ENCODE peak calls at places on chromosomes 13 and 19, in four cellular contexts. C is tibial artery, R is PC-3, E is heart right ventricle. K is an unnamed sample.

GRCh38 chr13:26202365-26202972 is 19.6 kb downstream of the RNF6 start:
- DNase-seq in C (no peak), R (no peak), E (no peak), K (no peak)

GRCh38 chr13:30616927-30617314 is 799 bp upstream of the USPL1 start:
- DNase-seq in C (peak), R (peak), E (no peak), K (peak)

GRCh38 chr13:53126803-53127202 is 98.2 kb downstream of the OLFM4 start:
- DNase-seq in C (peak), R (no peak), E (no peak), K (no peak)

GRCh38 chr19:6125571-6125989 is 9.9 kb upstream of the ACSBG2 start:
- DNase-seq in C (peak), R (peak), E (no peak), K (no peak)

GRCh38 chr13:40920826-40921225 is 98.3 kb downstream of the ELF1 start:
- DNase-seq in C (no peak), R (peak), E (no peak), K (no peak)

GRCh38 chr19:27392027-27392632 is 1820.8 kb downstream of the UQCRFS1 start:
- DNase-seq in C (no peak), R (no peak), E (no peak), K (no peak)

GRCh38 chr19:37333457-37333856 is 37.4 kb upstream of the ZNF527 start:
- DNase-seq in C (no peak), R (peak), E (no peak), K (no peak)

GRCh38 chr19:46860846-46861690 is at the start of gene ARHGAP35:
- DNase-seq in C (peak), R (peak), E (peak), K (no peak)

GRCh38 chr19:54275951-54276350 is 5.0 kb downstream of the LILRB2 start:
- DNase-seq in C (no peak), R (no peak), E (no peak), K (no peak)

GRCh38 chr19:47020132-47020805 is 632 bp downstream of the NPAS1 start:
- DNase-seq in C (no peak), R (no peak), E (no peak), K (no peak)

GRCh38 chr19:53647350-53647749 is 15.6 kb downstream of the DPRX start:
- DNase-seq in C (no peak), R (no peak), E (no peak), K (no peak)

GRCh38 chr13:107765724-107766436 is 449.5 kb downstream of the LIG4 start:
- DNase-seq in C (no peak), R (peak), E (no peak), K (no peak)

GRCh38 chr13:32164622-32165268 is 133.2 kb downstream of the FRY start:
- DNase-seq in C (no peak), R (peak), E (no peak), K (no peak)

GRCh38 chr13:84430441-84430840 is 548.2 kb upstream of the SLITRK1 start:
- DNase-seq in C (no peak), R (no peak), E (no peak), K (no peak)

GRCh38 chr13:44413095-44413494 is 39.5 kb downstream of the SERP2 start:
- DNase-seq in C (no peak), R (no peak), E (no peak), K (no peak)

GRCh38 chr13:48448963-48449614 is 36.2 kb upstream of the LPAR6 start:
- DNase-seq in C (no peak), R (peak), E (no peak), K (no peak)

GRCh38 chr19:44401108-44401786 is at the start of gene ZNF285:
- DNase-seq in C (peak), R (peak), E (peak), K (no peak)
- H3K27ac ChIP-seq in C (no peak), R (no peak), E (peak), K (no peak)

GRCh38 chr19:33193864-33194362 is at the start of gene LRP3:
- DNase-seq in C (no peak), R (peak), E (peak), K (no peak)
- H3K27ac ChIP-seq in C (peak), R (no peak), E (peak), K (peak)

GRCh38 chr19:1592023-1592754 is 476 bp downstream of the MBD3 start:
- DNase-seq in C (peak), R (peak), E (peak), K (peak)

GRCh38 chr19:1592755-1593628 is at the start of gene MBD3:
- DNase-seq in C (peak), R (peak), E (peak), K (peak)

GRCh38 chr19:1591421-1592022 is 1.1 kb downstream of the MBD3 start:
- DNase-seq in C (no peak), R (no peak), E (no peak), K (no peak)

GRCh38 chr19:1587872-1588271 is 4.8 kb downstream of the MBD3 start:
- DNase-seq in C (no peak), R (no peak), E (no peak), K (no peak)

GRCh38 chr19:1590641-1591397 is 1.8 kb downstream of the MBD3 start:
- DNase-seq in C (no peak), R (no peak), E (no peak), K (no peak)
- H3K27ac ChIP-seq in C (peak), R (peak), E (peak), K (no peak)

GRCh38 chr19:13026478-13026999 is 31.3 kb downstream of the NFIX start:
- DNase-seq in C (no peak), R (peak), E (no peak), K (no peak)
- H3K27ac ChIP-seq in C (peak), R (peak), E (peak), K (peak)

DNA sequence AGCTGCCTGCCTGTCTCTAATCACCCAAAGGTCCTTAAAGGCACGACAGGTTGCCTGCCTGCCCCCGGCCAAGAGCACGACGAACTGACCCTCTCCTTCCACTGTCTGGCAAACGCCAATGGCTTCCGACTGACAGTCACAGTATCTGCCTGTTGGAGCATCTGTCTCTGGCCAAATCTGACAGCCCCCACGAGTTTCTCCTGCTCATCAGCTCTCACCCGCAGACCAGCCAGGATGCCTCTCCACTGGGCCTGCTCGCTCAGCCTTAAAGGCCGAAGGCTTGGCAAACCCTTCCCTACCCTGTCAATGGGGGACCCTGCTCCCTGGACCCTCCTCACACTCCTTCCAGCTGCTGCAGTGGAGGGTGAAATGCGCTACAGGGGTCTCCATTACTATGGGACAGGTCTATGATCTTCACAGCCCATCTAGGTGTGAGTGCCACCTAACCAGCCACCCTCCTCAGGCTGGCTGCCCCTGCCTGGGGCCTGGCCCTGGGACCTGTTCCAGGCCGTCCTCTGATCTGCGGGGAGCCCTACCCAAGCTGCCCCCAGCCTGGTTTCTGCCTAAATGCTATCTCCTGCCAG is 932 bp downstream of the FAM83E start:
- DNase-seq in C (no peak), R (no peak), E (no peak), K (no peak)
- H3K27ac ChIP-seq in C (no peak), R (no peak), E (no peak), K (no peak)

GRCh38 chr13:96662036-96662435 is 332.2 kb downstream of the OXGR1 start:
- DNase-seq in C (no peak), R (peak), E (no peak), K (no peak)
- H3K27ac ChIP-seq in C (no peak), R (no peak), E (no peak), K (no peak)

DNA sequence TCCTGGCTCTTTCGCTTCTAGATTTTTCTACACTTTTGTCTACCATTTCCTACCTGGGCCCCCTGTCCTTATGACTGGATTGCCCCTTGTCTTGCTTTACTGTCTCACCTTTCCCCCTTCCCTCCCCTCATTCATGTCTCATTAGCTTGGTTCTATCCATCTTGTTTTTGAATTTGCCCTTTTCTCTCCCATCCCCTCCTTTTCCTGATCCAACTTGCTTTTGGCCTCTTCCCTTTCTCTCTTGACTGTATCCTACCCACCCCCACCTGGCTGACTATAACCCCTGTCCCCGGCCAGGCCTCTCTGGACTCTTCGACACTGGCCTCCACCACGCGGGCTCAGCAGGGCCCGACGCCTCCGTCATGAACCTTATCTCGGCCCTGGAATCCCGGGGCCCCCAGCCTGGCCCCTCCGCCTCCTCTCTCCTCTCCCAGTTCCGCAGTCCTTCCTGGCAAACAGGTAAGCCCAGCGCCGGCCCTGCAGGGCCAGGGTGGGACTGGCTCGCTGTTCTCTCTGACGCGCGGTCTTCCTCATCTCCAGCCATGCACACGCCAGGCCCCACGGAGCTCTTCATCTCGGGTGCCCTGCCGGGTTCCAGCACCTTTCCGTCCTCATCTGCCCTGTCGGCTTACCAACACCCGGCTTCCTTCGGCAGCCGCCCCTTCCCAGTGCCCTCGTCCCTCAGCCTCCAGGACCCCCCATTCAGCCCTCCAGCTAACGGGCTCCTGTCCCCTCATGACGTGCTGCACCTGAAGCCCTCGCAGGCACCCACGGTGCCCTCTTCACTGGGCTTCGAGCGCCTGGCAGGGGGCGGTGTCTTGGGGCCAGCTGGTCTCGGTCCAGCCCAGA is 3.4 kb downstream of the PRR12 start:
- DNase-seq in C (no peak), R (no peak), E (no peak), K (no peak)
- H3K27ac ChIP-seq in C (peak), R (no peak), E (peak), K (peak)

K was measured in caudate nucleus.